ENCODE peak calls at places on chromosome 12, in five cellular contexts. A is H1, S is K562, Z is HepG2, W is GM12878. E is an unnamed sample.

GRCh38 chr12:29187756-29188155 is 38.7 kb downstream of the FAR2 start:
- DNase-seq in A (no peak), S (no peak), Z (no peak), W (no peak), E (no peak)

GRCh38 chr12:52634266-52635056 is 16.1 kb upstream of the KRT73 start:
- DNase-seq in A (no peak), S (no peak), Z (no peak), W (no peak), E (no peak)

GRCh38 chr12:2769866-2770533 is 24.8 kb upstream of the FKBP4 start:
- DNase-seq in A (no peak), S (no peak), Z (no peak), W (no peak), E (no peak)

GRCh38 chr12:79932393-79932792 is 2.5 kb downstream of the PPP1R12A start:
- DNase-seq in A (no peak), S (no peak), Z (no peak), W (no peak), E (no peak)

GRCh38 chr12:69985656-69986055 is 160.6 kb downstream of the MYRFL start:
- DNase-seq in A (peak), S (peak), Z (peak), W (no peak), E (peak)

GRCh38 chr12:95218852-95219171 is 1.2 kb downstream of the VEZT start:
- DNase-seq in A (no peak), S (no peak), Z (no peak), W (no peak), E (no peak)

GRCh38 chr12:110304061-110304551 is 23.1 kb downstream of the ATP2A2 start:
- DNase-seq in A (no peak), S (no peak), Z (no peak), W (no peak), E (no peak)

GRCh38 chr12:21248679-21249078 is 86.0 kb downstream of the SLCO1A2 start:
- DNase-seq in A (no peak), S (no peak), Z (no peak), W (no peak), E (peak)

GRCh38 chr12:15856097-15856982 is 25.8 kb upstream of the STRAP start:
- DNase-seq in A (no peak), S (peak), Z (peak), W (peak), E (no peak)

GRCh38 chr12:15855646-15856045 is 26.5 kb upstream of the STRAP start:
- DNase-seq in A (no peak), S (no peak), Z (no peak), W (no peak), E (no peak)

GRCh38 chr12:15852383-15852782 is 29.8 kb upstream of the STRAP start:
- DNase-seq in A (no peak), S (no peak), Z (no peak), W (no peak), E (no peak)

GRCh38 chr12:15853877-15854276 is 28.3 kb upstream of the STRAP start:
- DNase-seq in A (no peak), S (no peak), Z (no peak), W (no peak), E (no peak)

DNA sequence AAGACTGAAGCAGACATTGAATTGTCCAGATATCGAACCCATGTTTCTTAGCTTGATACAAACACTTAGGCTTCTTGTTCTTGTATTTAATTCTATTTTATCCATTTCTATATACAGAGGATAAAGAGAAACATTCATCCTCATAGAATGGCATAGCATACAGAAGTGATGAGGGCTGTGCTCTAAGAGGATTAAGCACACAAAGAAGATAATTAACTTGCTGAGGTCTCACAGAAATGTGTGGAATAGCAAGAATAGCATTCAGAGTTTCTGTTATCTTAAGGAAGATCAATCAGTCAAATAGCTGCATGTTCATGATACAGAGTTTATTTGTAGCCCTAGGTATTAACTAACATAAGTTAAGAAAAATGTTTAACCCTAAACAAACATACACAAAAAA is 27.3 kb upstream of the STRAP start:
- DNase-seq in A (no peak), S (no peak), Z (no peak), W (no peak), E (no peak)
- H3K4me2 ChIP-seq in A (no peak), S (no peak), Z (no peak), W (no peak), E (no peak)

DNA sequence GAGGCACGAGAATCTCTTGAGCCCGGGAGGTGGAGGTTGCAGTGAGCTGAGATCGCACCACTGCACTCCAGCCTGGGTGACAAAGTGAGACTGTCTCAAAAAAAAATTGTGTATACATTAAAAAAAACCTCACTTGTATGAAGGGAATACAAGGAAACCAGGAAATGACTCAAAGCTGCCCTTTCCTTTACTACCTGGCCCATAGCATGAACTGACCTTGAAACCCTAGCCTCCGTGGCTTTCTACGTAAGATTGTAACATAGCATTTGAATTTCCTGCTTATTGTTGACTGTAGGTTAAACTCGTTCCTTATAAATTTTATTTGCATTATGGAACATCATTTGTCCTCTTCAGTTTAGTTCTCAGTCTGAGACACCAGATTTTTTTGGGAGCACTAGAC is 9.1 kb upstream of the DDX47 start:
- DNase-seq in A (no peak), S (no peak), Z (peak), W (no peak), E (no peak)
- TF ChIP-seq JUND in A (no peak), S (no peak), Z (no peak), W (no peak), E (no peak)

DNA sequence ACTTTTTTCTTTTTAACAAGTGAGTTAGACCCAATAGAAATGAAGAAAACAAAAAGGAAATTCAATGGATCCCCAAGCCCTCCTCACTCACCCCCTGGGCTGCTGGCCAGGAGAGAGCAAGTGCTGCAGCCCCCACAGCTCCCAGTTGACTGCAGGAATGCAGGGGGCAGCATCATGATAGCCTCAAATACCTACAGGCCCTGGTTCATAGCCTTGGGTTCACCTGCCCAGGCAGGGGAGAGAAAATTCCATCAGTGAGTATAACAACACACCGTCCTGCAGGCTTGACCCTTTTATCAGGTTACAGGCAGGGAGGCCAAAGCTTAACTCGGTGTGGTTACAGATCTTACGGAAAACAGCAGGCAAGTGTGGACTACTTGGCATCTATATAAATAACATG is 76.3 kb downstream of the PHLDA1 start:
- DNase-seq in A (no peak), S (no peak), Z (peak), W (no peak), E (no peak)
- TF ChIP-seq RFX5 in A (no peak), S (no peak), Z (no peak), W (no peak), E (no peak)

GRCh38 chr12:62697893-62698292 is 231.3 kb downstream of the MON2 start:
- DNase-seq in A (no peak), S (no peak), Z (no peak), W (no peak), E (no peak)
- H3K4me2 ChIP-seq in A (no peak), S (no peak), Z (no peak), W (no peak), E (peak)

E was measured in SK-N-SH.